ENCODE peak calls at places on chromosomes 1 and 21, in four cellular contexts. Y is effector CD4-positive, alpha-beta T cell; N is NCI-H1436; Q is lung. E is an unnamed sample.

GRCh38 chr1:209246660-209247059 is 336.9 kb upstream of the CAMK1G start:
- DNase-seq in Y (no peak), N (no peak), Q (no peak), E (peak)

GRCh38 chr21:39183272-39184049 is at the start of gene PSMG1:
- DNase-seq in Y (peak), N (peak), Q (peak), E (peak)

GRCh38 chr1:223824712-223825111 is 21.0 kb downstream of the TP53BP2 start:
- DNase-seq in Y (no peak), N (no peak), Q (no peak), E (no peak)

GRCh38 chr1:113978863-113979702 is at the start of gene OLFML3:
- DNase-seq in Y (peak), N (peak), Q (peak), E (peak)

GRCh38 chr1:246750752-246751151 is 26.5 kb downstream of the SCCPDH start:
- DNase-seq in Y (no peak), N (no peak), Q (no peak), E (no peak)

GRCh38 chr1:12189328-12189682 is 22.5 kb downstream of the TNFRSF1B start:
- DNase-seq in Y (no peak), N (no peak), Q (no peak), E (no peak)

GRCh38 chr1:182392045-182393028 is 747 bp upstream of the GLUL start:
- DNase-seq in Y (peak), N (peak), Q (peak), E (peak)

GRCh38 chr1:84785231-84785630 is 95.0 kb upstream of the SSX2IP start:
- DNase-seq in Y (no peak), N (no peak), Q (no peak), E (no peak)

GRCh38 chr1:246667773-246668172 is 56.4 kb upstream of the SCCPDH start:
- DNase-seq in Y (no peak), N (no peak), Q (no peak), E (no peak)

GRCh38 chr1:45982359-45982758 is 150.1 kb downstream of the PIK3R3 start:
- DNase-seq in Y (no peak), N (no peak), Q (no peak), E (no peak)

GRCh38 chr1:207314836-207315235 is 6.6 kb upstream of the CD55 start:
- DNase-seq in Y (no peak), N (no peak), Q (no peak), E (peak)

GRCh38 chr1:94111879-94112278 is 9.1 kb downstream of the ABCA4 start:
- DNase-seq in Y (no peak), N (no peak), Q (no peak), E (no peak)

GRCh38 chr1:182340233-182341058 is 51.1 kb downstream of the GLUL start:
- DNase-seq in Y (no peak), N (no peak), Q (no peak), E (no peak)

GRCh38 chr1:206479164-206480125 is 9.2 kb downstream of the IKBKE start:
- DNase-seq in Y (peak), N (peak), Q (peak), E (peak)

GRCh38 chr1:16677552-16678423 is 11.0 kb upstream of the RNU1-3 start:
- DNase-seq in Y (no peak), N (peak), Q (no peak), E (peak)

GRCh38 chr21:20010691-20011200 is 987.5 kb upstream of the NCAM2 start:
- DNase-seq in Y (no peak), N (no peak), Q (no peak), E (no peak)

GRCh38 chr1:63955746-63956145 is 181.9 kb downstream of the ROR1 start:
- DNase-seq in Y (no peak), N (no peak), Q (no peak), E (no peak)

GRCh38 chr1:8711161-8711560 is 106.3 kb downstream of the RERE start:
- DNase-seq in Y (no peak), N (no peak), Q (no peak), E (no peak)

GRCh38 chr1:178724734-178725602 is at the start of gene RALGPS2:
- DNase-seq in Y (peak), N (peak), Q (peak), E (peak)

GRCh38 chr1:162240643-162240976 is 136.0 kb downstream of the SPATA46 start:
- DNase-seq in Y (no peak), N (no peak), Q (no peak), E (no peak)

GRCh38 chr1:155125511-155125945 is 2.1 kb upstream of the EFNA1 start:
- DNase-seq in Y (no peak), N (no peak), Q (no peak), E (no peak)

GRCh38 chr1:35644204-35644603 is 2.9 kb upstream of the PSMB2 start:
- DNase-seq in Y (no peak), N (no peak), Q (no peak), E (peak)

GRCh38 chr1:206705187-206705586 is 20.5 kb downstream of the MAPKAPK2 start:
- DNase-seq in Y (no peak), N (peak), Q (no peak), E (peak)

GRCh38 chr1:2535981-2536380 is 5.9 kb upstream of the HES5 start:
- DNase-seq in Y (no peak), N (no peak), Q (no peak), E (no peak)

GRCh38 chr21:31929548-31929947 is 56.7 kb downstream of the HUNK start:
- DNase-seq in Y (no peak), N (no peak), Q (no peak), E (peak)

GRCh38 chr1:68725353-68725752 is 228.5 kb upstream of the DEPDC1 start:
- DNase-seq in Y (no peak), N (no peak), Q (no peak), E (peak)

GRCh38 chr1:8406011-8406410 is 88.1 kb downstream of the SLC45A1 start:
- DNase-seq in Y (no peak), N (no peak), Q (no peak), E (no peak)

GRCh38 chr21:32818411-32818810 is 46.9 kb upstream of the PAXBP1 start:
- DNase-seq in Y (no peak), N (no peak), Q (no peak), E (no peak)

GRCh38 chr1:174938306-174939000 is 61.3 kb upstream of the CACYBP start:
- DNase-seq in Y (no peak), N (no peak), Q (no peak), E (no peak)

GRCh38 chr1:58883037-58883887 is 99.4 kb upstream of the JUN start:
- DNase-seq in Y (no peak), N (peak), Q (peak), E (no peak)